ENCODE peak calls at places on chromosomes 16 and 17, in six cellular contexts. H, B, N, U, W and E are unnamed samples.

GRCh38 chr17:18381953-18382245 is 4.3 kb downstream of the EVPLL start:
- DNase-seq in H (no peak), U (no peak), W (no peak), B (no peak), N (no peak), E (no peak)

GRCh38 chr16:11673091-11674000 is 5.1 kb downstream of the SNN start:
- DNase-seq in H (no peak), B (no peak), N (no peak), W (no peak), U (no peak), E (no peak)

GRCh38 chr17:4949321-4950074 is 1.2 kb upstream of the PFN1 start:
- DNase-seq in B (peak; percentile 55), N (peak; percentile 93), H (peak; percentile 82), U (peak; percentile 59), W (peak; percentile 64), E (peak; percentile 56)

GRCh38 chr16:23113185-23113584 is 36.1 kb downstream of the USP31 start:
- DNase-seq in B (no peak), W (no peak), N (no peak), U (no peak), H (no peak), E (no peak)

GRCh38 chr17:29576214-29577008 is 7.9 kb downstream of the TP53I13 start:
- DNase-seq in U (no peak), B (no peak), W (no peak), H (no peak), N (no peak), E (no peak)

GRCh38 chr16:69773255-69773947 is 11.3 kb downstream of the WWP2 start:
- DNase-seq in B (no peak), W (no peak), U (no peak), N (no peak), H (no peak), E (no peak)

GRCh38 chr16:17023606-17024005 is 447.2 kb downstream of the XYLT1 start:
- DNase-seq in B (no peak), H (no peak), N (no peak), W (no peak), U (no peak), E (no peak)

GRCh38 chr16:67105251-67105650 is 4.5 kb upstream of the PHAF1 start:
- DNase-seq in B (no peak), N (no peak), U (no peak), W (no peak), H (no peak), E (no peak)

GRCh38 chr17:68399638-68400403 is 57.5 kb downstream of the WIPI1 start:
- DNase-seq in B (no peak), H (no peak), U (peak; percentile 88), W (no peak), N (peak; percentile 71), E (no peak)

GRCh38 chr17:76681222-76682137 is 29.3 kb downstream of the MXRA7 start:
- DNase-seq in U (peak; percentile 76), W (peak; percentile 80), H (peak; percentile 80), B (peak; percentile 86), N (peak; percentile 83), E (peak; percentile 68)

GRCh38 chr17:81867123-81867951 is 3.8 kb downstream of the ARHGDIA start:
- DNase-seq in H (peak; percentile 52), U (peak; percentile 63), W (no peak), N (peak; percentile 67), B (no peak), E (no peak)

GRCh38 chr17:45223541-45224528 is 2.1 kb downstream of the FMNL1 start:
- DNase-seq in H (no peak), U (no peak), W (no peak), B (no peak), N (peak; percentile 59), E (no peak)

GRCh38 chr17:81741049-81741593 is 29.0 kb downstream of the SLC25A10 start:
- DNase-seq in U (no peak), H (no peak), W (no peak), B (no peak), N (no peak), E (no peak)

GRCh38 chr16:62034236-62035114 is 1.8 kb downstream of the CDH8 start:
- DNase-seq in B (peak; percentile 33), W (peak; percentile 40), H (no peak), U (no peak), N (no peak), E (no peak)

GRCh38 chr16:12902511-12903324 is 1.3 kb downstream of the SHISA9 start:
- DNase-seq in U (no peak), N (no peak), W (no peak), B (peak; percentile 27), H (no peak), E (peak; percentile 13)

GRCh38 chr17:35257080-35257701 is 14.3 kb downstream of the SLFN5 start:
- DNase-seq in H (peak; percentile 89), N (no peak), U (peak; percentile 61), W (no peak), B (no peak), E (no peak)

GRCh38 chr17:82332669-82333278 is 792 bp downstream of the SECTM1 start:
- DNase-seq in H (peak; percentile 56), U (peak; percentile 61), W (no peak), N (no peak), B (no peak), E (no peak)

GRCh38 chr17:79595471-79595870 is 15.4 kb downstream of the RBFOX3 start:
- DNase-seq in H (no peak), B (no peak), W (no peak), U (no peak), N (no peak), E (no peak)

GRCh38 chr16:12661656-12662172 is 142.0 kb downstream of the CPPED1 start:
- DNase-seq in N (peak; percentile 65), B (peak; percentile 76), H (no peak), W (peak; percentile 74), U (peak; percentile 37), E (peak; percentile 79)

DNA sequence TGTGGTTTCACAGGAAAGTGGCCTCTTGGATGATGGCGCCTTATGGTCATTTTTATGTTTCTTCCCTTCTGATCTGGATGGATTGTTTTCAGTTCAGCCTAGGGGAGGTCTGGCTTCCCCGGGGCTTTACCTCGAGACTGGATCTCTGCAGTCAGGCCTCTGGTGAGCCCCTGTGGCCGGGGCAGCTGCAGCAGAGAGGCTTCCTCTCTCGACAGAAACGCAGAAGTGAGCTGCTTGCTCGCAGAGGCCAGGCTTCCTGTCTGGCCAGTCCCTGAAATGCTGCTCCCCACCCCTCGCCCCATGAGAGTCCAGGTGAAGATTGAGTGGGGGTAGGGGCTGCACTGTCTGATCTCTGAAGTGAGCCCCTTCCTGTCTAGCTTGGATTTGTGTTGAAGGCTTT is 44.0 kb downstream of the PLCG2 start:
- DNase-seq in H (peak; percentile 39), B (no peak), N (peak; percentile 91), W (no peak), U (no peak), E (no peak)
- TF ChIP-seq CTCF in H (no peak), B (no peak), N (peak; percentile 18), W (no peak), U (no peak), E (no peak)

DNA sequence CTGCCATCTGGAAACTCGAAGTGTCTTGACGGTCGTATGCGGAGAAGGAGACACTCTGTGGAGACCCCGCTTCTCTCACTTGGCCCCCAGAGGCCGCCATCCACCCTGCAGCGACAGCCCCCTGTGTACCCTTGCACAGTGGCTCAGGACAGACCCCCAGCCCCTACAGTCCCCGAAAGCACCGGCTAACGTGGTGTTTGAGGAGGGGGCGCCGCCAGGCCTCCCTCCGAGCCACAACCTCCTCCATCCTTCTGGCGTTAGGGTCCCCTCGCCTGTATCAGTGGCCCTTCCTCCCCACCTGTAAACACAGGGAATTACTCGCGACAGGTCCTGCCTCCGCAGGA is 73.6 kb downstream of the LMF1 start:
- DNase-seq in H (no peak), U (no peak), B (no peak), N (no peak), W (no peak), E (no peak)
- TF ChIP-seq CTCF in H (no peak), U (no peak), B (no peak), N (no peak), W (no peak), E (no peak)

DNA sequence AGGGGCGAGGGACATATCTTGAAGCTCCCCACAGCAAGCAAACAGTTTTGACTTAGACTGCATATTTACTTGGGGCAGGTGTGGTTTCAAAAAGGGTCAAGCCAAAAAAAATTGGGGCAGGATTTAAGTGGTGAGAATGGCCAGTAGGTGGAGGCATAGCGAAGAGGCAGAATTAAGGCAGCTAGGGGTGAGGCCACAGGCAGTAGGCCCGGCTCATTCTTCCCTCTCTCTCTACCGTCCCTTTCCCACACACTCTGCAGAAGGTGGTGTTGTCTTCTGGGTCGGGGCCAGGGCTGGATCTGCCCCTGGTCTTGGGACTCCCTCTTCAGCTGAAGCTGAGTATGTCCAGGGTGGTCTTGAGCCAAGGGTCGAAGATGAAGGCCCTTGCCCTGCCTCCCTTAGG is 2.6 kb downstream of the SHBG start:
- DNase-seq in N (peak; percentile 62), H (peak; percentile 31), U (peak; percentile 65), B (peak; percentile 47), W (no peak), E (no peak)
- TF ChIP-seq CTCF in N (peak; percentile 78), H (peak; percentile 39), U (peak; percentile 62), B (peak; percentile 64), W (peak; percentile 39), E (peak; percentile 48)

GRCh38 chr17:57121308-57122042 is 36.4 kb downstream of the AKAP1 start:
- DNase-seq in H (peak; percentile 41), W (peak; percentile 67), N (peak; percentile 54), U (peak; percentile 35), B (peak; percentile 68), E (peak; percentile 35)
- TF ChIP-seq CTCF in H (peak; percentile 25), W (peak; percentile 57), N (peak; percentile 74), U (peak; percentile 55), B (peak; percentile 34), E (peak; percentile 67)

GRCh38 chr17:41865596-41865893 is 322 bp upstream of the KLHL11 start:
- DNase-seq in W (no peak), H (no peak), N (no peak), U (no peak), B (no peak), E (no peak)
- TF ChIP-seq CTCF in W (no peak), H (no peak), N (no peak), U (no peak), B (no peak), E (no peak)

GRCh38 chr17:364766-365165 is 12.2 kb upstream of the RPH3AL start:
- DNase-seq in U (no peak), W (no peak), B (no peak), N (no peak), H (no peak), E (no peak)

GRCh38 chr17:360141-360705 is 7.6 kb upstream of the RPH3AL start:
- DNase-seq in W (no peak), N (no peak), B (no peak), H (no peak), U (no peak), E (no peak)

GRCh38 chr17:358491-359133 is 6.0 kb upstream of the RPH3AL start:
- DNase-seq in U (no peak), B (no peak), W (no peak), H (no peak), N (no peak), E (no peak)

GRCh38 chr17:362721-363120 is 10.1 kb upstream of the RPH3AL start:
- DNase-seq in B (no peak), N (no peak), U (no peak), H (no peak), W (no peak), E (no peak)

DNA sequence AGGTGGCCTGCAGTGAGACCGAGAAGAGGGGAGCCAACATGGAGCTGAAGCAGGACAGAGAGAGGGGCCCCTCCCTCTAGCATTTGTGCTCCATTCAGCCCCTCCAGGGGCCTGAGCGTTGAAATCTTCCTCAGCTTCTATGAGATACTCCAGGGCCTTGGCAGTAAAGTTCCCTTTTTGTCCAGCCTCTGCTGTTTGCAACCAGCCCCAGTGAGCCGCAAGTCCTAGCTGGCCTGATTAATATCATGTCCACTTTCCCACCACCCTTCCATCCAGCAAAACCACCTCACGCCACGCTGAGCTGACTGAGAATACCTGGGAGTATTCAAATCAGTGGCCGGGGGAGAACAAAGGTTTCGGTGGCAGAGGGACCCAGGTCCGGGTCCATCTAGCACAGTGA is 11.7 kb upstream of the RPH3AL start:
- DNase-seq in B (no peak), N (no peak), H (no peak), W (no peak), U (no peak), E (no peak)
- TF ChIP-seq CTCF in B (no peak), N (no peak), H (no peak), W (no peak), U (no peak), E (no peak)